ENCODE peak calls at places on chromosomes 4 and X, in nine cellular contexts. One of them, this sample, is unnamed.

GRCh38 chr4:158786155-158786581 is 17.3 kb downstream of the FNIP2 start:
- DNase-seq in heart left ventricle: no peak
- DNase-seq in right lobe of liver: no peak
- DNase-seq in H1: no peak
- DNase-seq in transverse colon: no peak
- DNase-seq in prostate gland: no peak
- DNase-seq in HepG2: no peak
- DNase-seq in endothelial cell of umbilical vein: peak; percentile 82
- DNase-seq in vagina: no peak
- DNase-seq in this sample: no peak

GRCh38 chr4:128244379-128244778 is 43.2 kb downstream of the PGRMC2 start:
- DNase-seq in prostate gland: no peak
- DNase-seq in transverse colon: no peak
- DNase-seq in vagina: no peak
- DNase-seq in endothelial cell of umbilical vein: no peak
- DNase-seq in HepG2: no peak
- DNase-seq in H1: no peak
- DNase-seq in heart left ventricle: no peak
- DNase-seq in right lobe of liver: no peak
- DNase-seq in this sample: no peak

GRCh38 chrX:75911716-75912115 is 126.7 kb upstream of the MAGEE2 start:
- DNase-seq in transverse colon: no peak
- DNase-seq in right lobe of liver: no peak
- DNase-seq in prostate gland: no peak
- DNase-seq in heart left ventricle: no peak
- DNase-seq in HepG2: no peak
- DNase-seq in endothelial cell of umbilical vein: no peak
- DNase-seq in vagina: no peak
- DNase-seq in H1: no peak
- DNase-seq in this sample: no peak

GRCh38 chrX:9164535-9165425 is 130.9 kb upstream of the FAM9B start:
- DNase-seq in transverse colon: no peak
- DNase-seq in right lobe of liver: peak; percentile 34
- DNase-seq in prostate gland: no peak
- DNase-seq in endothelial cell of umbilical vein: no peak
- DNase-seq in vagina: no peak
- DNase-seq in heart left ventricle: no peak
- DNase-seq in H1: no peak
- DNase-seq in HepG2: no peak
- DNase-seq in this sample: no peak

GRCh38 chr4:6802626-6803025 is 20.1 kb downstream of the KIAA0232 start:
- DNase-seq in right lobe of liver: no peak
- DNase-seq in transverse colon: no peak
- DNase-seq in heart left ventricle: no peak
- DNase-seq in HepG2: no peak
- DNase-seq in prostate gland: no peak
- DNase-seq in endothelial cell of umbilical vein: no peak
- DNase-seq in vagina: no peak
- DNase-seq in H1: no peak
- DNase-seq in this sample: no peak

GRCh38 chr4:138242076-138242829 is at the start of gene SLC7A11:
- DNase-seq in vagina: no peak
- DNase-seq in endothelial cell of umbilical vein: peak; percentile 96
- DNase-seq in HepG2: peak; percentile 97
- DNase-seq in transverse colon: peak; percentile 83
- DNase-seq in H1: peak; percentile 58
- DNase-seq in prostate gland: peak; percentile 72
- DNase-seq in heart left ventricle: peak; percentile 20
- DNase-seq in right lobe of liver: peak; percentile 47
- DNase-seq in this sample: peak; percentile 8

GRCh38 chrX:129930941-129931410 is 25.0 kb downstream of the UTP14A start:
- DNase-seq in transverse colon: no peak
- DNase-seq in heart left ventricle: peak; percentile 19
- DNase-seq in endothelial cell of umbilical vein: no peak
- DNase-seq in H1: peak; percentile 54
- DNase-seq in HepG2: no peak
- DNase-seq in prostate gland: no peak
- DNase-seq in vagina: no peak
- DNase-seq in right lobe of liver: no peak
- DNase-seq in this sample: no peak

GRCh38 chr4:168449740-168450442 is 30.4 kb downstream of the DDX60L start:
- DNase-seq in vagina: no peak
- DNase-seq in H1: no peak
- DNase-seq in transverse colon: no peak
- DNase-seq in endothelial cell of umbilical vein: peak; percentile 24
- DNase-seq in HepG2: no peak
- DNase-seq in heart left ventricle: no peak
- DNase-seq in right lobe of liver: no peak
- DNase-seq in prostate gland: no peak
- DNase-seq in this sample: peak; percentile 0

GRCh38 chr4:3800351-3800750 is 34.2 kb downstream of the ADRA2C start:
- DNase-seq in H1: no peak
- DNase-seq in heart left ventricle: no peak
- DNase-seq in vagina: no peak
- DNase-seq in transverse colon: no peak
- DNase-seq in endothelial cell of umbilical vein: no peak
- DNase-seq in right lobe of liver: peak; percentile 6
- DNase-seq in prostate gland: no peak
- DNase-seq in HepG2: no peak
- DNase-seq in this sample: no peak

DNA sequence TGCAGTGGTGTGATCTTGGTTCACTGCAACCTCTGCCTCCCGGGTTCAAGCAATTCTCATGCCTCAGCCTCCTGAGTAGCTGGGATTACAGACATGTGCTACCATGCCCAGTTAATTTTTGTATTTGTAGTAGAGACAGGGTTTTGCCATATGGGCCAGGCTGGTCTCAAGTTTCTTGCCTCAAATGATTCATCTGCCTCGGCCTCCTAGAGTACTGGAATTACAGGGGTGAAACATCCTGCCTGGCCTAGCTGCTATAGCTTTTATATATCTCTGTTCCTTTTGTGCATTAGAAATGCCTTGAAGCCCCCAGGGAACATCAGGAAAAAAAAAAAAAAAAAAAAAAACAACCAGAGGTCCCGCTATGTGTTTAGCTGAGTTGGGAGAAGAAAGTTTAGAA is 34.8 kb downstream of the UBE2K start:
- DNase-seq in transverse colon: no peak
- DNase-seq in right lobe of liver: no peak
- DNase-seq in heart left ventricle: no peak
- DNase-seq in vagina: no peak
- DNase-seq in HepG2: no peak
- DNase-seq in prostate gland: no peak
- DNase-seq in H1: peak; percentile 30
- DNase-seq in endothelial cell of umbilical vein: no peak
- DNase-seq in this sample: no peak
- H3K27ac ChIP-seq in transverse colon: no peak overlapping the region
- H3K27ac ChIP-seq in right lobe of liver: no peak overlapping the region
- H3K27ac ChIP-seq in heart left ventricle: no peak overlapping the region
- H3K27ac ChIP-seq in vagina: no peak overlapping the region
- H3K27ac ChIP-seq in HepG2: no peak overlapping the region
- H3K27ac ChIP-seq in prostate gland: no peak overlapping the region
- H3K27ac ChIP-seq in H1: no peak overlapping the region
- H3K27ac ChIP-seq in endothelial cell of umbilical vein: no peak overlapping the region
- H3K27ac ChIP-seq in this sample: no peak overlapping the region

DNA sequence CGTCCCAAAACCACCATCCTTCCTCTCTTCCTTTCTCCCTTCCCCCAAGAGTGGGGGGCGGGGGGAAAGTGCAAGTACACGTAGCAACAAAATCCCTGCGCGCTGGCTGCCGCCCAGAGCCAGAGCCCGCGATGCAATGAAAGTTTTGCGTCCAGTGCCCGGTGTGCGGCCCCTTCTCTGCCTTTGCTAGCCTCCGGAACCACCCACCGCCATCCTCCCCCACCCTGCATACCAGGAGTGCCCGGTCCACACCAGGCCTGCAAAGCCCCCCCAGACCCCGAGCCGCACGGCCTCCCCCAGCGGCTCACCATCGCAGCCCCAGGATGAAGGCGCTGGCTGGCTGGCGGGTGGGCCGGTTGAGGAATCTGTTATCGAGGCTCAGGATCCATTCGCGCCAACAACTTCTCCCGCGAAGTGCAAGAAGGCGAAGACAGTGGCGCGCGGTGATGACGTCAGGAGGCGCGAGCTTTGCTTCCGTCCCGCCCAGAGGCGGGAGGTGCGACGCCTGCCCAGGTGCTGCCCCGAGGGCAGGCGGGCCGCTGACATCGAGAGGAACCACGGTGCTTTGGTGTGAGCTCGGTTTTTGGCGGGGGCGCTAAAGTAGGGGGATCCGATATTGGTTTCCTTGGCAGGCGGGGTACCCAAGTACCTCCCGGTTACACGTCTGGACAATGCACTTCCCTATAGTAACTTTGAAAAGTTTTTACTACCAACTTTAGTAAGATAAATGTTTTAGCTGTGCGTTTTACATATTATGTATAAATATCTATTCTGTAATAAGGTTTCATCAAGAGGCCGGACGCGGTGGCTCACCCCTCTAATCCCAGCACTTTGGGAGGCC is at the start of gene RFC1:
- DNase-seq in transverse colon: peak; percentile 97
- DNase-seq in vagina: peak; percentile 92
- DNase-seq in HepG2: peak; percentile 87
- DNase-seq in prostate gland: peak; percentile 89
- DNase-seq in endothelial cell of umbilical vein: peak; percentile 85
- DNase-seq in H1: peak; percentile 97
- DNase-seq in heart left ventricle: peak; percentile 93
- DNase-seq in right lobe of liver: peak; percentile 95
- DNase-seq in this sample: peak; percentile 55
- TF ChIP-seq POLR2A in transverse colon: peak; percentile 63
- TF ChIP-seq POLR2A in vagina: no peak
- TF ChIP-seq POLR2A in HepG2: peak; percentile 77
- TF ChIP-seq POLR2A in prostate gland: peak; percentile 53
- TF ChIP-seq POLR2A in endothelial cell of umbilical vein: peak; percentile 64
- TF ChIP-seq POLR2A in H1: peak; percentile 71
- TF ChIP-seq POLR2A in heart left ventricle: no peak
- TF ChIP-seq POLR2A in right lobe of liver: peak; percentile 81
- TF ChIP-seq POLR2A in this sample: no peak

DNA sequence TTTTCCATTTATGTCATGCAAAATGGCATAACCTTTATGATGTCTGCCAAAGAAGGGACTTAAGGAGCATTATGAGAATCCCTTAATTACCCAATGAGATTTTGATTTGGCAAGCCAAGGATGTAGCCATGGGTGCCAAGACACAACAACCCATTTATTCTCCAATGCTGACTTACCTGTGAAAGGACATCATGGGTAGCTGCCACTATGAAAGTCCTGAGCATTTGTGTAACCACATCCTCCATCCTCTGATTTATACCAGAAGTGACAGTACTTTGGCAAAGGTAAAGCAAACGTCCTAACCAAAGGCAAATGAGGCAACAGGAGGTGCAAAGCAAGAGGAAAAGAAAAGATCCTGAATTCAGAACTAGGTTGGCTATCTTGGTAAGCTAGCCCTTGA is 87.3 kb upstream of the EMCN start:
- DNase-seq in right lobe of liver: no peak
- DNase-seq in endothelial cell of umbilical vein: no peak
- DNase-seq in H1: no peak
- DNase-seq in heart left ventricle: no peak
- DNase-seq in vagina: no peak
- DNase-seq in prostate gland: no peak
- DNase-seq in HepG2: no peak
- DNase-seq in transverse colon: no peak
- DNase-seq in this sample: no peak
- H3K27ac ChIP-seq in right lobe of liver: no peak overlapping the region
- H3K27ac ChIP-seq in endothelial cell of umbilical vein: no peak overlapping the region
- H3K27ac ChIP-seq in H1: no peak overlapping the region
- H3K27ac ChIP-seq in heart left ventricle: no peak overlapping the region
- H3K27ac ChIP-seq in vagina: no peak overlapping the region
- H3K27ac ChIP-seq in prostate gland: no peak overlapping the region
- H3K27ac ChIP-seq in HepG2: no peak overlapping the region
- H3K27ac ChIP-seq in transverse colon: no peak overlapping the region
- H3K27ac ChIP-seq in this sample: no peak overlapping the region

DNA sequence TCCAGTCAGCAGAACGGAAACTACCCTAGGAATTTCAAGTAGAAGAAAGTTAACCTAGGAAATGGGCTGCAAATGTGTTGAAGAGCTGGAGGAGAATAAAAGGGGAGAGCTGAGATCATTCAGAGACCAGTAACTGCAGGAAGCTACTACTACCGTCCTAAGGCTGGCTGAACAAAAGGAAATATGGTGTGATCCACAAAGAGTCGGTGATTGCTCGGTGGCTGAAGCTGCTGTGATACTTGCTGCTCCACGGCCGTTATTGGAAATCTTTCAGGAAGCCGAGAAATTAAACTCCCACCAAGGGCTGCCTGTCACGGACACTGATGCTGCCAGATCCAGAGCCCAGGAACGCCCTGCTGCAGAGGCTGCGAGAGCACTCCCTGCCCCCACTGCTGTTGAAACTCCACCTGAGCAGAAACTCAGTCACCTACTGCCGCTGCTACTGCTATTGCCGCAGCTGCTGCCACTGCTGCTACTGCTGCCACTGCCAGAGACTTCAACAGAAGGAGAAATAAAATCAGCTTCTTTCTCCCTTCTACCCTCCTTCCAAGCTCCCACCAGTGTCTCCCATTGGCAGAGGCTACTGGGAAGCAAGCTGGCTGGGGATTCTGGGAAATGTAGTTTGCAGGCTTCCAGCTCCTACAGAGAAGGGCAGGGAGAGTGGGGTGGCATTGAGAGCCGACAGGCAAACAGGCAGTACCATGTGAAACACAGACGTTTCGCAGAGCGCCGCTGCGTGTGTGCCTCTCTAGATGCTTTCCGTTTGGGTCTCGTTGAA is 125.9 kb upstream of the ENPP6 start:
- DNase-seq in right lobe of liver: peak; percentile 74
- DNase-seq in endothelial cell of umbilical vein: peak; percentile 87
- DNase-seq in H1: peak; percentile 69
- DNase-seq in transverse colon: peak; percentile 80
- DNase-seq in heart left ventricle: peak; percentile 76
- DNase-seq in HepG2: peak; percentile 72
- DNase-seq in vagina: no peak
- DNase-seq in prostate gland: peak; percentile 71
- DNase-seq in this sample: peak; percentile 25
- TF ChIP-seq POLR2A in right lobe of liver: peak; percentile 52
- TF ChIP-seq POLR2A in endothelial cell of umbilical vein: peak; percentile 78
- TF ChIP-seq POLR2A in H1: no peak
- TF ChIP-seq POLR2A in transverse colon: peak; percentile 75
- TF ChIP-seq POLR2A in heart left ventricle: no peak
- TF ChIP-seq POLR2A in HepG2: peak; percentile 70
- TF ChIP-seq POLR2A in vagina: no peak
- TF ChIP-seq POLR2A in prostate gland: peak; percentile 55
- TF ChIP-seq POLR2A in this sample: peak; percentile 56

DNA sequence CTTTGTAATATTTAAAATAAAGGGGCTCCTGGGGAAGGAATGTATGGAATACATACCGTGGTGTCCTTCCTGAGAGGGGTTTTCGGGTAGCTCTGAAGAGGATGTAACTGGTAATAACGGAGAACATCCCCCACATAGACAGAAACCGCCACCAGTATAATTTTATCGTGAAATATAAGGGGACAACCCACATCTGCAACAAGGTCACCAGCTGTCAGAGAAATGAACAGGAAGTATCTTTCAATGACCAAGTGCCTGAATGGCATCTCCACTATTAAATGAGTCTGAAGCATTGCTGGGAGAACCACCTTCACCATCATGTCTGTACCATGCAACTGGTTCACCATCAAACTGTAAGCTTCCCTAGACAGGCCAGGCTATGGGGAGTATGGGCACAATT is 31.7 kb downstream of the RNF175 start:
- DNase-seq in H1: no peak
- DNase-seq in transverse colon: no peak
- DNase-seq in vagina: no peak
- DNase-seq in HepG2: no peak
- DNase-seq in heart left ventricle: no peak
- DNase-seq in right lobe of liver: no peak
- DNase-seq in endothelial cell of umbilical vein: no peak
- DNase-seq in prostate gland: no peak
- DNase-seq in this sample: no peak
- H3K27ac ChIP-seq in H1: no peak overlapping the region
- H3K27ac ChIP-seq in transverse colon: no peak overlapping the region
- H3K27ac ChIP-seq in vagina: no peak overlapping the region
- H3K27ac ChIP-seq in HepG2: no peak overlapping the region
- H3K27ac ChIP-seq in heart left ventricle: no peak overlapping the region
- H3K27ac ChIP-seq in right lobe of liver: no peak overlapping the region
- H3K27ac ChIP-seq in endothelial cell of umbilical vein: no peak overlapping the region
- H3K27ac ChIP-seq in prostate gland: no peak overlapping the region
- H3K27ac ChIP-seq in this sample: no peak overlapping the region

GRCh38 chrX:131845201-131845600 is 177.9 kb upstream of the STK26 start:
- DNase-seq in H1: no peak
- DNase-seq in vagina: no peak
- DNase-seq in endothelial cell of umbilical vein: no peak
- DNase-seq in prostate gland: no peak
- DNase-seq in transverse colon: no peak
- DNase-seq in right lobe of liver: no peak
- DNase-seq in heart left ventricle: no peak
- DNase-seq in HepG2: no peak
- DNase-seq in this sample: no peak
- TF ChIP-seq POLR2A in H1: no peak
- TF ChIP-seq POLR2A in vagina: no peak
- TF ChIP-seq POLR2A in endothelial cell of umbilical vein: no peak
- TF ChIP-seq POLR2A in prostate gland: no peak
- TF ChIP-seq POLR2A in transverse colon: no peak
- TF ChIP-seq POLR2A in right lobe of liver: no peak
- TF ChIP-seq POLR2A in heart left ventricle: no peak
- TF ChIP-seq POLR2A in HepG2: no peak
- TF ChIP-seq POLR2A in this sample: no peak